ENCODE peak calls at places on chromosomes 2 and 18, in five cellular contexts. C, S, G, N and L are unnamed samples. For H3K36me3, the result is how much of the 10 kb centered on the place peaks cover.

GRCh38 chr2:207142461-207142860 is 23.3 kb downstream of the KLF7 start:
- DNase-seq in S (no peak), G (no peak), C (no peak), N (no peak), L (no peak)

GRCh38 chr18:63106727-63107126 is 212.8 kb downstream of the BCL2 start:
- DNase-seq in S (no peak), C (no peak), G (no peak), N (no peak), L (no peak)

GRCh38 chr18:77113361-77114069 is 19.1 kb downstream of the MBP start:
- DNase-seq in S (no peak), G (no peak), C (no peak), N (no peak), L (no peak)

GRCh38 chr2:144596074-144596871 is 76.4 kb upstream of the ZEB2 start:
- DNase-seq in N (no peak), C (peak), S (peak), G (no peak), L (no peak)

GRCh38 chr18:78477840-78478239 is 501.8 kb upstream of the SALL3 start:
- DNase-seq in S (no peak), C (no peak), N (no peak), G (no peak), L (no peak)

GRCh38 chr18:8705941-8706544 is 687 bp downstream of the MTCL1 start:
- DNase-seq in C (peak), S (no peak), N (no peak), G (no peak), L (peak)

GRCh38 chr18:10020176-10020575 is 106.4 kb downstream of the VAPA start:
- DNase-seq in S (no peak), C (no peak), G (no peak), N (no peak), L (no peak)

GRCh38 chr18:57437782-57438668 is 2.9 kb downstream of the ONECUT2 start:
- DNase-seq in G (peak), C (peak), S (peak), N (no peak), L (no peak)

GRCh38 chr18:42163316-42163715 is 208.3 kb downstream of the PIK3C3 start:
- DNase-seq in S (no peak), G (no peak), C (no peak), N (no peak), L (no peak)

GRCh38 chr2:142321706-142322280 is 191.0 kb upstream of the LRP1B start:
- DNase-seq in S (no peak), G (no peak), C (no peak), N (no peak), L (no peak)

GRCh38 chr2:229339613-229340012 is 68.5 kb upstream of the PID1 start:
- DNase-seq in N (no peak), C (no peak), G (no peak), S (no peak), L (no peak)

GRCh38 chr2:162153608-162154224 is 1.7 kb upstream of the GCG start:
- DNase-seq in N (no peak), S (peak), C (peak), G (peak), L (peak)

GRCh38 chr18:24959100-24959499 is 392.9 kb downstream of the ZNF521 start:
- DNase-seq in C (no peak), G (no peak), N (no peak), S (no peak), L (no peak)

DNA sequence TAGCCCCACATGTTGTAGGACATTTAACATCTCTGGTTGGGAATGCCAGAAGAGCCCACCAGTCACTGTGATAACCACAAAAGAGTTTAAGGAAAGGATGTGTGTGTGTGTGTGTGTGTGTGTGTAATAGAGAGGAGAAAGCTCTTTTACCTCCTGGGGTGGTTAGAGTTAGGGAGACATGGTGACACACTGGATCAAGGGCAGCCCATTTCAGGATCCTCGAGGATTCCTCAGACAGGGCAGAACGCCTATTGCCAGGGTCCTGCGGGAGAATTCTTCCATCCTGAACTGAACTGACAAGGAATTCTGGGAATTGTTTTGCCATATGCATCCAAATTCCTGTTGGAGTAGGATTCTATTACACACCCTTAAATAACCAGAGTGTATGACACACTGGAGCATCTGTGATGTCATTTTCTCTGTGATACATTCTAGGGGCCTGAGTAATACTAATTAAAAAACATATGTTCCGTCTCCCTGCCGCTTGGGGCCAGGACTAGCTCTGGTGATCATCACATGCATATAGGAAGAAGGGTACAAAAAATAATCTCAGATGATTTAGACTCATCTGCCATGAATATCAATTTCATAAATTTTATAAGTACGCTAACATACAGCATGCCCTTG is 156.4 kb upstream of the MMADHC start:
- DNase-seq in G (no peak), S (peak), N (no peak), C (no peak), L (no peak)
- TF ChIP-seq CTCF in G (no peak), S (peak), N (no peak), C (no peak), L (no peak)

GRCh38 chr2:230795856-230796255 is 68.9 kb upstream of the ITM2C start:
- DNase-seq in N (no peak), G (no peak), C (no peak), S (no peak), L (no peak)
- H3K36me3 ChIP-seq in N (under half), G (under half), C (under half), S (under half), L (under half)

GRCh38 chr2:111534816-111535803 is 348.9 kb downstream of the ANAPC1 start:
- DNase-seq in S (peak), G (no peak), C (peak), N (no peak), L (no peak)
- H3K4me3 ChIP-seq in S (no peak), G (no peak), C (no peak), N (no peak), L (no peak)

DNA sequence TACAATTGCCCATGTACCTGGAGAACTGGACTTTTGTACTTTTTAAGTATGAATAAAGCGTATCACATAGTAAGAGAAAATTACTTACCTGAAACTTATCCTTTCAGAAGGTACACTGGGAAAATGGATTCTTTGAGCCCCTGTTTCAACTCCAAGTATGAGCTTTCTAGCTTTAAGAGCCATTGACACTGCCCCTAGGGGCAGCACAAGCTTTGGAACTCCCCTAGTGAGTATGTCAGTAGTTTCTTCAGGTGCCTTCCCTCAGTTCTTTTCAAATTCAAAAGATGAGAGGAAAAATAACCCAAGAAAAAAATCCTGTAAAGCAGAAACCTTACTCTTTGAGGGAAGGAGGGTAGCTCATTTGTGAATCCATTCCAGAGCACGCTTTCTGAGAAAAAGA is 124.1 kb downstream of the MEMO1 start:
- DNase-seq in C (peak), G (no peak), N (no peak), S (no peak), L (no peak)
- TF ChIP-seq CTCF in C (peak), G (no peak), N (no peak), S (no peak), L (no peak)

GRCh38 chr2:85308951-85309555 is 18.7 kb downstream of the TGOLN2 start:
- DNase-seq in N (no peak), C (no peak), S (peak), G (peak), L (no peak)
- H3K36me3 ChIP-seq in N (under half), C (under half), S (under half), G (under half), L (under half)

GRCh38 chr2:19009510-19009909 is 348.9 kb downstream of the OSR1 start:
- DNase-seq in S (no peak), G (no peak), N (no peak), C (no peak), L (no peak)
- H3K4me3 ChIP-seq in S (no peak), G (no peak), N (no peak), C (no peak), L (no peak)

GRCh38 chr2:25340340-25340886 is 1.3 kb downstream of the DNMT3A start:
- DNase-seq in G (peak), C (peak), N (no peak), S (no peak), L (no peak)

GRCh38 chr2:25341031-25341727 is 546 bp downstream of the DNMT3A start:
- DNase-seq in N (no peak), S (no peak), G (no peak), C (no peak), L (no peak)

GRCh38 chr2:25339121-25339738 is 2.5 kb downstream of the DNMT3A start:
- DNase-seq in S (no peak), G (no peak), C (no peak), N (no peak), L (no peak)

GRCh38 chr2:25338401-25338800 is 3.3 kb downstream of the DNMT3A start:
- DNase-seq in N (no peak), C (no peak), S (no peak), G (no peak), L (no peak)

GRCh38 chr2:25339791-25340339 is 1.9 kb downstream of the DNMT3A start:
- DNase-seq in C (peak), S (no peak), G (peak), N (peak), L (no peak)
- TF ChIP-seq CTCF in C (peak), S (no peak), G (no peak), N (no peak), L (no peak)

DNA sequence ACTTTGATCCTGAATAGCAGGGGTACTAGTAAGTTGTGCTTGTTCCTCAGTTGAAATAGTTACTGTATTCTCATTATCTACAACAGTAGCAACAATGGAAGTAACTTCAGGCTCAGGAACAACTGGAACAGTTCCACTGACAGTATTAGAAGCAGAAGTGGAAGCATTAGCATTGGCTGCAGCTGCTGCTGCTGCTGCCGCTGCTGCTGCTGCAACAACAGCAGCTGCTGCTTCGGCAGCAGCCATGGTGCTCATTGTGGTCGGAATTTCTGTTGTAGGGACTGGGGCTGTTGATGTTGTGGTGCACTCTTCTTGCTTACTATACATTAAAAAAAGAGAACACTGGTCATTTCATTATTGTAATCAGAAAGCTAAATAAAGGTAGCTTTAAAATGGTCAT is 40.8 kb downstream of the PRPF40A start:
- DNase-seq in S (no peak), C (no peak), G (no peak), N (no peak), L (no peak)
- H3K36me3 ChIP-seq in S (under half), C (half or more), G (under half), N (under half), L (under half)

GRCh38 chr2:156019341-156019740 is 313.2 kb downstream of the NR4A2 start:
- DNase-seq in N (no peak), S (no peak), G (no peak), C (no peak), L (no peak)

GRCh38 chr2:156021326-156022040 is 311.0 kb downstream of the NR4A2 start:
- DNase-seq in C (no peak), S (no peak), N (no peak), G (peak), L (no peak)

GRCh38 chr2:156017486-156017885 is 315.0 kb downstream of the NR4A2 start:
- DNase-seq in N (no peak), C (no peak), S (no peak), G (no peak), L (no peak)

GRCh38 chr2:156023266-156023879 is 309.1 kb downstream of the NR4A2 start:
- DNase-seq in N (no peak), S (no peak), G (no peak), C (no peak), L (no peak)
- H3K4me3 ChIP-seq in N (no peak), S (no peak), G (no peak), C (no peak), L (no peak)